ENCODE peak calls at places on chromosomes 7 and 10, in four cellular contexts. One of them, this sample, is unnamed.

GRCh38 chr7:95527776-95528250 is 42.1 kb downstream of the ASB4 start:
- DNase-seq in cardiac muscle cell: no peak
- DNase-seq in testis: no peak
- DNase-seq in AG04449: no peak
- DNase-seq in this sample: no peak

GRCh38 chr10:59872892-59873463 is 33.4 kb downstream of the CCDC6 start:
- DNase-seq in testis: peak
- DNase-seq in cardiac muscle cell: peak
- DNase-seq in AG04449: peak
- DNase-seq in this sample: peak

GRCh38 chr7:80732635-80733034 is 94.2 kb downstream of the CD36 start:
- DNase-seq in AG04449: no peak
- DNase-seq in cardiac muscle cell: no peak
- DNase-seq in testis: no peak
- DNase-seq in this sample: no peak

GRCh38 chr10:43073191-43073590 is 3.7 kb upstream of the RET start:
- DNase-seq in testis: no peak
- DNase-seq in cardiac muscle cell: no peak
- DNase-seq in AG04449: no peak
- DNase-seq in this sample: no peak

GRCh38 chr7:130930260-130930659 is 196.3 kb upstream of the KLF14 start:
- DNase-seq in cardiac muscle cell: no peak
- DNase-seq in AG04449: no peak
- DNase-seq in testis: no peak
- DNase-seq in this sample: no peak

GRCh38 chr7:48637382-48637781 is 287.0 kb upstream of the CDC14C start:
- DNase-seq in AG04449: no peak
- DNase-seq in testis: no peak
- DNase-seq in cardiac muscle cell: no peak
- DNase-seq in this sample: no peak

GRCh38 chr7:151410405-151411390 is 860 bp upstream of the WDR86 start:
- DNase-seq in cardiac muscle cell: peak
- DNase-seq in AG04449: no peak
- DNase-seq in testis: peak
- DNase-seq in this sample: no peak

GRCh38 chr7:3095046-3095445 is 51.4 kb upstream of the CARD11 start:
- DNase-seq in cardiac muscle cell: no peak
- DNase-seq in testis: peak
- DNase-seq in AG04449: no peak
- DNase-seq in this sample: no peak

GRCh38 chr7:36575832-36576231 is 148.5 kb downstream of the AOAH start:
- DNase-seq in AG04449: no peak
- DNase-seq in cardiac muscle cell: no peak
- DNase-seq in testis: no peak
- DNase-seq in this sample: no peak

GRCh38 chr10:126843299-126843934 is 61.8 kb upstream of the DOCK1 start:
- DNase-seq in testis: no peak
- DNase-seq in cardiac muscle cell: no peak
- DNase-seq in AG04449: no peak
- DNase-seq in this sample: no peak

GRCh38 chr10:31059323-31059722 is 27.7 kb upstream of the ZNF438 start:
- DNase-seq in testis: no peak
- DNase-seq in AG04449: no peak
- DNase-seq in cardiac muscle cell: no peak
- DNase-seq in this sample: no peak

GRCh38 chr10:110475722-110476515 is 21.8 kb upstream of the DUSP5 start:
- DNase-seq in cardiac muscle cell: no peak
- DNase-seq in AG04449: no peak
- DNase-seq in testis: no peak
- DNase-seq in this sample: no peak

GRCh38 chr7:121570365-121570764 is 174.3 kb upstream of the FAM3C start:
- DNase-seq in cardiac muscle cell: no peak
- DNase-seq in AG04449: no peak
- DNase-seq in testis: no peak
- DNase-seq in this sample: no peak

GRCh38 chr7:40219917-40220316 is 85.1 kb downstream of the SUGCT start:
- DNase-seq in cardiac muscle cell: no peak
- DNase-seq in testis: no peak
- DNase-seq in AG04449: peak
- DNase-seq in this sample: no peak

GRCh38 chr10:74728225-74728624 is 98.2 kb upstream of the KAT6B start:
- DNase-seq in cardiac muscle cell: no peak
- DNase-seq in AG04449: no peak
- DNase-seq in testis: no peak
- DNase-seq in this sample: no peak

GRCh38 chr10:308572-309085 is 173.4 kb downstream of the ZMYND11 start:
- DNase-seq in AG04449: no peak
- DNase-seq in cardiac muscle cell: no peak
- DNase-seq in testis: no peak
- DNase-seq in this sample: no peak

GRCh38 chr7:87564290-87564963 is 36.3 kb downstream of the ABCB1 start:
- DNase-seq in AG04449: no peak
- DNase-seq in cardiac muscle cell: peak
- DNase-seq in testis: peak
- DNase-seq in this sample: no peak

GRCh38 chr7:46654546-46655443 is 733.7 kb upstream of the IGFBP3 start:
- DNase-seq in cardiac muscle cell: no peak
- DNase-seq in testis: no peak
- DNase-seq in AG04449: no peak
- DNase-seq in this sample: no peak

GRCh38 chr7:25843467-25843866 is 308.5 kb upstream of the NFE2L3 start:
- DNase-seq in cardiac muscle cell: no peak
- DNase-seq in testis: no peak
- DNase-seq in AG04449: no peak
- DNase-seq in this sample: no peak
- H3K4me3 ChIP-seq in cardiac muscle cell: no peak
- H3K4me3 ChIP-seq in testis: no peak
- H3K4me3 ChIP-seq in AG04449: no peak
- H3K4me3 ChIP-seq in this sample: no peak

GRCh38 chr10:44343836-44344235 is 41.1 kb downstream of the CXCL12 start:
- DNase-seq in AG04449: no peak
- DNase-seq in testis: no peak
- DNase-seq in cardiac muscle cell: no peak
- DNase-seq in this sample: no peak
- TF ChIP-seq CTCF in AG04449: no peak
- TF ChIP-seq CTCF in testis: no peak
- TF ChIP-seq CTCF in cardiac muscle cell: no peak
- TF ChIP-seq CTCF in this sample: no peak

GRCh38 chr7:85091568-85091928 is 95.3 kb downstream of the SEMA3D start:
- DNase-seq in AG04449: no peak
- DNase-seq in testis: no peak
- DNase-seq in cardiac muscle cell: no peak
- DNase-seq in this sample: no peak

GRCh38 chr7:85090919-85091567 is 95.8 kb downstream of the SEMA3D start:
- DNase-seq in AG04449: no peak
- DNase-seq in cardiac muscle cell: no peak
- DNase-seq in testis: no peak
- DNase-seq in this sample: no peak

GRCh38 chr7:85095816-85096215 is 91.0 kb downstream of the SEMA3D start:
- DNase-seq in testis: no peak
- DNase-seq in cardiac muscle cell: no peak
- DNase-seq in AG04449: no peak
- DNase-seq in this sample: no peak

GRCh38 chr7:85095357-85095756 is 91.5 kb downstream of the SEMA3D start:
- DNase-seq in cardiac muscle cell: no peak
- DNase-seq in AG04449: no peak
- DNase-seq in testis: no peak
- DNase-seq in this sample: no peak

GRCh38 chr7:85094046-85094720 is 92.7 kb downstream of the SEMA3D start:
- DNase-seq in testis: peak
- DNase-seq in cardiac muscle cell: no peak
- DNase-seq in AG04449: no peak
- DNase-seq in this sample: no peak
- H3K4me3 ChIP-seq in testis: no peak
- H3K4me3 ChIP-seq in cardiac muscle cell: no peak
- H3K4me3 ChIP-seq in AG04449: no peak
- H3K4me3 ChIP-seq in this sample: no peak

GRCh38 chr10:52261362-52261761 is 52.7 kb upstream of the DKK1 start:
- DNase-seq in AG04449: no peak
- DNase-seq in testis: no peak
- DNase-seq in cardiac muscle cell: no peak
- DNase-seq in this sample: no peak

GRCh38 chr10:52256832-52257691 is 57.0 kb upstream of the DKK1 start:
- DNase-seq in cardiac muscle cell: no peak
- DNase-seq in testis: no peak
- DNase-seq in AG04449: no peak
- DNase-seq in this sample: no peak

GRCh38 chr10:52259428-52259812 is 54.7 kb upstream of the DKK1 start:
- DNase-seq in AG04449: no peak
- DNase-seq in testis: no peak
- DNase-seq in cardiac muscle cell: no peak
- DNase-seq in this sample: no peak

GRCh38 chr10:52257692-52258075 is 56.4 kb upstream of the DKK1 start:
- DNase-seq in cardiac muscle cell: no peak
- DNase-seq in testis: no peak
- DNase-seq in AG04449: no peak
- DNase-seq in this sample: no peak

DNA sequence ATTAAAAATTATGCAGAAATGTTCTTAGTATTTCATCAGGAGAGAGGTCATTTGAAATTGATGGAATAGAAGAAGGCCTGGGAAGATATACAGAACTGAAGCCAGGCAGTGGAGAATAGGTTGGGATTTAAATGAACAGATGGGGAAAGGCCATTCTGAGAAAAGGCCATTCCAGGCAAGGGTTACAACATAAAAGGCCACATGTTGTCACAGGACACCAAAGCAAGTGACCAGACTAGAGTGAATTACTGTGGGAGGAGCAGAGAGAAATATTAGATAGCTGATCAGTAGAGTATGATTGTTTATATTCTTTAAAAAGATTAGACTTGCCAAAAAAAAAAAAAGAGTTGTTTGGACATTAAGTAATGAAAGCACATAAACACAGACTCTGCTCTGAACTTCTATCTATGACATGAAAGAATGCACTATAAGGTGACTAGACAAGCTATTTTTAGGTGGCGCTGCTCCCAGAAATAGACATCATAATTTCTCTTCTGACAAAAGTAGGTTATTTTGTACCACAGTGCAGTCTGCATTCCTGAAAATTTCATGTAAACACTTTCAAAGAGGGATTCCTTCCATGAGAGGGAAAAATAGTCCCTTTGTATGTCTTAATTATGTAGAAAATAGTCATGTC is 55.2 kb upstream of the DKK1 start:
- DNase-seq in AG04449: no peak
- DNase-seq in cardiac muscle cell: no peak
- DNase-seq in testis: no peak
- DNase-seq in this sample: no peak
- TF ChIP-seq CTCF in AG04449: no peak
- TF ChIP-seq CTCF in cardiac muscle cell: no peak
- TF ChIP-seq CTCF in testis: no peak
- TF ChIP-seq CTCF in this sample: no peak

DNA sequence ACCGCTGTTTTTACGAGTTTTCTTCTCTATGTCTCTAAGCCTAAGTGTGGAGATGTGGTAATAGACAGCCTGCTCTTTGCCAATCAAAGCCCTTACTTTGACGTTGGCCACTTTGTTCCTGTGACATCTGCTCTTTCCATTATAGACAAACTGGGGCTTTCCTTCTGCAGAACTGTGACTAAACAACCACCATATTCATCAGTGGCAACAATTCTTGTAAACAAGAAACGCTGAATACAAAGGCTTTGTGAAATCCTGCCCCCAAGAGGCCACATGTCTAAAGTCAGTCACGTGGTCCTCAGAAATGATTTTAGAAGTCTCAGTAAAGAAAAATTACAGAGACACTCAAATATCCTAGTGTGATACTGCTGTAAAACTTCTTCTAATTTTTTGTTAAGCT is 59.6 kb upstream of the CAPZA2 start:
- DNase-seq in cardiac muscle cell: peak
- DNase-seq in testis: peak
- DNase-seq in AG04449: no peak
- DNase-seq in this sample: no peak
- H3K4me3 ChIP-seq in cardiac muscle cell: no peak
- H3K4me3 ChIP-seq in testis: no peak
- H3K4me3 ChIP-seq in AG04449: no peak
- H3K4me3 ChIP-seq in this sample: no peak